ENCODE peak calls at places on chromosome 5, in five cellular contexts. P is heart left ventricle; R is ELR; F is stimulated activated naive CD4-positive, alpha-beta T cell; N is iris pigment epithelial cell. Q is an unnamed sample.
A peak's percentile ranks its signal among the peaks of the same experiment; 100 is the strongest.

GRCh38 chr5:139396691-139397090 is 1.8 kb upstream of the PROB1 start:
- DNase-seq in P (no peak), R (no peak), F (no peak), N (no peak), Q (peak; percentile 40)

GRCh38 chr5:103286622-103287021 is 28.1 kb downstream of the MACIR start:
- DNase-seq in P (no peak), R (no peak), F (no peak), N (no peak), Q (no peak)

GRCh38 chr5:168829922-168830417 is 250.8 kb upstream of the PANK3 start:
- DNase-seq in P (no peak), R (no peak), F (no peak), N (no peak), Q (no peak)

GRCh38 chr5:66717455-66718373 is 121.5 kb downstream of the MAST4 start:
- DNase-seq in P (no peak), R (no peak), F (no peak), N (no peak), Q (no peak)

GRCh38 chr5:132054697-132055440 is 5.6 kb upstream of the IL3 start:
- DNase-seq in P (peak; percentile 36), R (no peak), F (no peak), N (no peak), Q (no peak)

GRCh38 chr5:850511-851006 is at the start of gene ZDHHC11:
- DNase-seq in P (peak; percentile 77), R (no peak), F (no peak), N (no peak), Q (peak; percentile 54)

GRCh38 chr5:135181653-135182052 is 147.6 kb upstream of the PITX1 start:
- DNase-seq in P (no peak), R (no peak), F (no peak), N (no peak), Q (no peak)

GRCh38 chr5:65640240-65640639 is 15.4 kb downstream of the SHLD3 start:
- DNase-seq in P (no peak), R (no peak), F (no peak), N (peak; percentile 21), Q (no peak)

GRCh38 chr5:180688326-180689070 is 39.1 kb upstream of the FLT4 start:
- DNase-seq in P (no peak), R (no peak), F (peak; percentile 10), N (no peak), Q (no peak)

GRCh38 chr5:154429341-154429740 is 16.5 kb upstream of the SAP30L start:
- DNase-seq in P (no peak), R (no peak), F (no peak), N (no peak), Q (no peak)

GRCh38 chr5:8060235-8061139 is 191.5 kb downstream of the MTRR start:
- DNase-seq in P (no peak), R (no peak), F (no peak), N (no peak), Q (no peak)

GRCh38 chr5:40605295-40605958 is 74.3 kb upstream of the PTGER4 start:
- DNase-seq in P (no peak), R (no peak), F (peak; percentile 27), N (peak; percentile 57), Q (no peak)

Q was measured in right lobe of liver.